ENCODE peak calls at places on chromosomes 2 and 18, in five cellular contexts. J, C, T, V and S are unnamed samples.
A peak's percentile ranks its signal among the peaks of the same experiment; 100 is the strongest.

GRCh38 chr18:50395093-50395492 is 20.2 kb downstream of the SKA1 start:
- DNase-seq in T (no peak), V (no peak), J (no peak), C (no peak), S (no peak)

GRCh38 chr2:11023326-11024009 is 111.7 kb downstream of the KCNF1 start:
- DNase-seq in V (no peak), J (no peak), T (no peak), C (peak; percentile 76), S (no peak)

GRCh38 chr2:232896700-232897385 is 26.8 kb downstream of the SNORC start:
- DNase-seq in T (no peak), V (no peak), J (no peak), C (no peak), S (no peak)

GRCh38 chr2:144379891-144380311 is 140.0 kb downstream of the ZEB2 start:
- DNase-seq in V (no peak), C (no peak), J (no peak), T (no peak), S (no peak)

GRCh38 chr2:173590278-173590811 is 235.7 kb downstream of the CDCA7 start:
- DNase-seq in V (peak; percentile 98), T (peak; percentile 92), C (no peak), J (no peak), S (no peak)

GRCh38 chr2:24984912-24985311 is 13.2 kb upstream of the DNAJC27 start:
- DNase-seq in J (no peak), C (no peak), T (no peak), V (peak; percentile 11), S (no peak)

GRCh38 chr18:44927127-44927849 is 246.6 kb downstream of the SETBP1 start:
- DNase-seq in J (no peak), T (no peak), V (peak; percentile 51), C (no peak), S (no peak)

GRCh38 chr2:173150963-173151362 is 75.3 kb downstream of the MAP3K20 start:
- DNase-seq in C (no peak), V (peak; percentile 31), T (no peak), J (no peak), S (no peak)

GRCh38 chr2:224038049-224038829 is 847 bp downstream of the SERPINE2 start:
- DNase-seq in C (no peak), T (no peak), V (peak; percentile 29), J (no peak), S (peak; percentile 51)

GRCh38 chr2:52192656-52193055 is 1160.7 kb upstream of the NRXN1 start:
- DNase-seq in J (no peak), V (no peak), C (no peak), T (no peak), S (no peak)
- TF ChIP-seq CTCF in J (no peak), V (no peak), C (no peak), T (no peak), S (no peak)

GRCh38 chr2:3628800-3629199 is 29.2 kb upstream of the ALLC start:
- DNase-seq in J (no peak), T (no peak), C (peak; percentile 57), V (no peak), S (no peak)
- TF ChIP-seq CTCF in J (no peak), T (no peak), C (no peak), V (no peak), S (peak; percentile 42)

GRCh38 chr18:24010673-24011072 is 3.9 kb upstream of the TTC39C start:
- DNase-seq in C (no peak), T (no peak), V (no peak), J (no peak), S (no peak)

GRCh38 chr18:24011095-24011917 is 3.2 kb upstream of the TTC39C start:
- DNase-seq in V (no peak), T (no peak), J (no peak), C (no peak), S (no peak)

GRCh38 chr18:24009246-24009645 is 5.3 kb upstream of the TTC39C start:
- DNase-seq in C (no peak), J (no peak), V (no peak), T (no peak), S (no peak)

GRCh38 chr18:24006731-24007308 is 7.7 kb upstream of the TTC39C start:
- DNase-seq in C (no peak), V (no peak), T (no peak), J (no peak), S (no peak)

DNA sequence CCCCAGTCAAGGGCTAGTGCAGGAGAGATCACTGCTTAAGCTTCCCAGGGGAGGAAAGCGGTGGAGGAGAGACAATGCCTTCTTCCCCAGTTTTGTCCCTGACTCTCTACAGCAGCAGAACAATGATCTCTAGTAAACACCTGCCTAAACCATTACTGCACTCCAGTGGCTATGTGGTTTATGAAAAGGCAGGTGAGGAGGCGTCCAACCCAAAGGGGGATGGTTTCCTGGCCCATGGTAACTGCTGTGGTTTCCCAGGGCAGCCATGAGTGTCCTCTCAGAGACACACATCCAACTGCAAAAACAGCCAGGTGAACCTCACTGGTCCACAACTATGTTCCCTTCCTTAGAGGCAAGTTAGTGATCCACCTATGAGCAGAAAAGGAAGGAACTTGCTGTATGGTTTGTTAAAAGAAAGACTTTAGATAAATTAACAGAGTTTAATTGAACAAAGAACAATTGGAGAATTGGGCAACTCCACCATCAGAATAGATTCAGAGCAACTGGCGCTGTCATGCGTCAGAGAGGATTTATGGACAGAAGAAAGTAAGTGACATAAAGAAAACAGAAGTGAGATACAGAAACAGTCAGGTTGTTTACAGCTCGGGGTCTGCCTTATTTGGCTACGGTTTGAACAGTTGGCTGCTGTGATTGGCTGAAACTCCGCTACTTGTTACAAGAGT is 4.8 kb upstream of the TTC39C start:
- DNase-seq in T (no peak), C (no peak), J (no peak), V (no peak), S (no peak)
- TF ChIP-seq CTCF in T (no peak), C (no peak), J (no peak), V (no peak), S (no peak)

DNA sequence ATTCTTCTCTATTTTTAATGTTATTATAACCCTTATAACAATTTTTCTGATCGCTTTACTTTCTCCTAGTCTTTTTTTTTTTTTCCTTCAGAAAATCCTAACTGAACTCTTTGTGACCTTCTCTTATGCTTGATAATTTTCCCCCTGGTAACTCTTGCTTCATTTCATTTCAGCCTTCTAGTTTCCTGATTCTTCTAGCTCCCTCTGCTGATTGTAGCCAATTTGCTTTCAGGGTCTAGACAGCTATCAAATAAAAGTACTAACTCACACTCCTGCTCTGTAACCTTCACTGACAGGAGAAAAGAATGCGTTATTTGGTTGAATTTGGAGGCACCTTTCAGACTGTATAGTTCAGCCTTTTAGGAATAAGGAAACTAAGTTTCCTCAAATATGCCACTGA is 99.5 kb downstream of the RBM43 start:
- DNase-seq in J (no peak), T (peak; percentile 35), C (no peak), V (peak; percentile 56), S (no peak)
- TF ChIP-seq CTCF in J (no peak), T (peak; percentile 59), C (no peak), V (peak; percentile 51), S (no peak)

GRCh38 chr2:218993345-218994315 is at the start of gene CRYBA2:
- DNase-seq in C (peak; percentile 86), T (no peak), V (no peak), J (no peak), S (no peak)
- TF ChIP-seq CTCF in C (no peak), T (peak; percentile 19), V (no peak), J (no peak), S (peak; percentile 20)

DNA sequence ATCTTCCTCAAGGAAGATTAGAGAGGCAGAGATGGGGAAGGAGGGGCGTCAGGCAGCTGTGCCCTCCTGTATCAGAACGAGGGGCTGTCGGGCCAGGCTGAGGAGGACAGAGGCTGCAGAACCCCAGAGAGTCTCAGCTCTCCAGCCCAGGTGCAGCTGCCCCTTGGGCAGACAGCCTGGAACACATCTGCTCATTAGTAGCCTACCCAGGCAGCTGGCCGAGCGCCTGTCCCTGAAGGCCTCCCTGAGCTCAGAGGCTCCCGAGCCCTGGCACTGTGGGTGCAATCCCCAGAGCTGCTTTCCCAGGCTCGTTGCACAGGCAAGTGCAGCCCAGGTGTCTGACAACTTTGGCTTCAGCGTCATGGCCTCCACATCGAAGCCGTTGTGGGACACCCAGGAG is 13.1 kb upstream of the TMEM185B start:
- DNase-seq in V (no peak), J (no peak), T (no peak), C (no peak), S (no peak)
- TF ChIP-seq CTCF in V (no peak), J (no peak), T (no peak), C (no peak), S (no peak)

GRCh38 chr2:108069515-108070310 is 83.4 kb downstream of the SLC5A7 start:
- DNase-seq in J (no peak), C (no peak), T (no peak), V (no peak), S (no peak)
- TF ChIP-seq CTCF in J (no peak), C (no peak), T (no peak), V (peak; percentile 3), S (peak; percentile 44)